ENCODE peak calls at places on chromosomes 4 and X, in eight cellular contexts. Q is endodermal cell; J is CD8-positive, alpha-beta T cell; Y is naive thymus-derived CD4-positive, alpha-beta T cell; A is stimulated activated CD4-positive, alpha-beta T cell treated with anti-CD3 and anti-CD28 coated beads, Interleukin-15, amount 100 ng/mL, for 24 hours; W is HT1080; K is stimulated activated CD8-positive, alpha-beta memory T cell treated with anti-CD3 and anti-CD28 coated beads, Interleukin-2, amount 100 ng/mL, for 48 hours; V is H7. R is an unnamed sample.

GRCh38 chrX:16516473-16516872 is 133.5 kb upstream of the S100G start:
- DNase-seq in Q (no peak), J (no peak), Y (no peak), A (no peak), W (no peak), K (no peak), V (no peak), R (peak; percentile 27)

GRCh38 chr4:112284166-112284565 is 1.5 kb downstream of the TIFA start:
- DNase-seq in Q (no peak), J (no peak), Y (no peak), A (no peak), W (no peak), K (no peak), V (no peak), R (no peak)

GRCh38 chrX:72159769-72160168 is 21.8 kb upstream of the PIN4 start:
- DNase-seq in Q (no peak), J (no peak), Y (no peak), A (no peak), W (no peak), K (no peak), V (no peak), R (no peak)

GRCh38 chr4:793941-794621 is 31.8 kb downstream of the CPLX1 start:
- DNase-seq in Q (no peak), J (no peak), Y (no peak), A (no peak), W (no peak), K (no peak), V (peak; percentile 50), R (no peak)

GRCh38 chr4:53066155-53066554 is 204.0 kb downstream of the RASL11B start:
- DNase-seq in Q (no peak), J (no peak), Y (no peak), A (no peak), W (no peak), K (no peak), V (no peak), R (no peak)

GRCh38 chr4:173152104-173152503 is 16.5 kb upstream of the GALNT7 start:
- DNase-seq in Q (no peak), J (no peak), Y (no peak), A (no peak), W (no peak), K (no peak), V (no peak), R (no peak)

GRCh38 chr4:139386421-139386820 is 67.5 kb upstream of the RAB33B start:
- DNase-seq in Q (no peak), J (no peak), Y (no peak), A (no peak), W (no peak), K (no peak), V (no peak), R (no peak)

GRCh38 chrX:45762699-45763647 is 562.3 kb upstream of the DIPK2B start:
- DNase-seq in Q (no peak), J (no peak), Y (no peak), A (no peak), W (peak; percentile 54), K (no peak), V (no peak), R (no peak)

GRCh38 chr4:83644677-83645639 is 109.0 kb downstream of the GPAT3 start:
- DNase-seq in Q (peak; percentile 59), J (peak; percentile 38), Y (no peak), A (peak; percentile 29), W (peak; percentile 56), K (no peak), V (peak; percentile 27), R (peak; percentile 23)

GRCh38 chrX:65690057-65690855 is 22.8 kb downstream of the MSN start:
- DNase-seq in Q (no peak), J (no peak), Y (no peak), A (no peak), W (peak; percentile 93), K (no peak), V (no peak), R (no peak)

GRCh38 chr4:99067617-99068016 is 21.0 kb downstream of the ADH5 start:
- DNase-seq in Q (no peak), J (no peak), Y (no peak), A (no peak), W (no peak), K (no peak), V (no peak), R (no peak)

GRCh38 chr4:78031457-78031856 is 25.7 kb upstream of the FRAS1 start:
- DNase-seq in Q (no peak), J (no peak), Y (no peak), A (no peak), W (no peak), K (no peak), V (no peak), R (no peak)